ENCODE peak calls at places on chromosome 15, in seven cellular contexts. A is HCT116, T is heart left ventricle, L is sigmoid colon, U is nephron progenitor cell, F is glutamatergic neuron, R is AG09309. E is an unnamed sample.

GRCh38 chr15:58321034-58321433 is 110.8 kb upstream of the LIPC start:
- DNase-seq in U (no peak), L (no peak), T (no peak), F (no peak), R (no peak), A (no peak), E (no peak)

GRCh38 chr15:68725736-68726135 is 95.0 kb downstream of the ANP32A start:
- DNase-seq in F (no peak), U (no peak), A (no peak), L (peak), T (peak), R (no peak), E (peak)

GRCh38 chr15:74201656-74202420 is 749 bp downstream of the STRA6 start:
- DNase-seq in U (no peak), A (no peak), T (no peak), R (no peak), F (no peak), L (no peak), E (no peak)

GRCh38 chr15:68303560-68304436 is 26.3 kb downstream of the FEM1B start:
- DNase-seq in F (no peak), L (no peak), T (no peak), R (no peak), U (no peak), A (no peak), E (no peak)

GRCh38 chr15:35545316-35545824 is 595 bp downstream of the DPH6 start:
- DNase-seq in A (peak), L (peak), T (peak), F (peak), R (no peak), U (peak), E (peak)

GRCh38 chr15:92468987-92469386 is 75.3 kb downstream of the ST8SIA2 start:
- DNase-seq in T (no peak), R (no peak), A (no peak), F (no peak), U (no peak), L (no peak), E (no peak)

GRCh38 chr15:80061581-80061980 is 2.1 kb downstream of the ZFAND6 start:
- DNase-seq in R (no peak), T (no peak), F (no peak), U (no peak), L (no peak), A (no peak), E (no peak)

GRCh38 chr15:92861742-92862141 is 38.4 kb upstream of the CHD2 start:
- DNase-seq in A (no peak), T (no peak), R (no peak), U (no peak), F (no peak), L (no peak), E (no peak)

GRCh38 chr15:64101018-64101417 is 5.2 kb downstream of the SNX1 start:
- DNase-seq in U (no peak), F (no peak), T (no peak), R (no peak), L (no peak), A (no peak), E (no peak)

GRCh38 chr15:31457631-31458526 is 131.2 kb downstream of the KLF13 start:
- DNase-seq in A (no peak), T (no peak), U (no peak), R (peak), L (no peak), F (no peak), E (no peak)

GRCh38 chr15:98174286-98174685 is 213.8 kb downstream of the ARRDC4 start:
- DNase-seq in R (no peak), U (no peak), T (no peak), A (no peak), F (no peak), L (no peak), E (no peak)

GRCh38 chr15:50873935-50874353 is 34.5 kb upstream of the AP4E1 start:
- DNase-seq in R (no peak), L (no peak), U (no peak), T (no peak), F (no peak), A (no peak), E (no peak)

GRCh38 chr15:77630956-77631789 is 1.5 kb downstream of the LINGO1 start:
- DNase-seq in T (no peak), F (peak), U (peak), R (no peak), L (no peak), A (no peak), E (peak)

GRCh38 chr15:66899555-66900350 is 165.6 kb upstream of the SMAD3 start:
- DNase-seq in T (no peak), F (no peak), A (no peak), U (no peak), R (no peak), L (peak), E (no peak)

GRCh38 chr15:67107014-67107812 is 41.8 kb downstream of the SMAD3 start:
- DNase-seq in T (no peak), A (peak), U (no peak), R (peak), F (no peak), L (peak), E (no peak)

GRCh38 chr15:32956006-32956405 is 238.2 kb downstream of the GREM1 start:
- DNase-seq in A (peak), L (no peak), T (no peak), U (peak), F (no peak), R (peak), E (peak)

GRCh38 chr15:43274136-43274535 is 7.4 kb upstream of the TGM5 start:
- DNase-seq in R (no peak), U (no peak), A (no peak), F (no peak), T (peak), L (no peak), E (no peak)

GRCh38 chr15:92906563-92907081 is 6.5 kb downstream of the CHD2 start:
- DNase-seq in A (peak), T (no peak), U (no peak), L (no peak), R (no peak), F (no peak), E (no peak)

GRCh38 chr15:77541421-77542181 is 91.1 kb downstream of the LINGO1 start:
- DNase-seq in A (no peak), U (no peak), T (no peak), F (no peak), L (peak), R (no peak), E (no peak)

GRCh38 chr15:60917469-60918130 is 311.5 kb downstream of the RORA start:
- DNase-seq in U (no peak), R (no peak), F (no peak), A (no peak), T (peak), L (peak), E (no peak)

GRCh38 chr15:96412919-96413231 is 82.4 kb downstream of the NR2F2 start:
- DNase-seq in U (no peak), F (no peak), A (no peak), L (no peak), R (no peak), T (no peak), E (no peak)

GRCh38 chr15:45401665-45402161 is 23.4 kb upstream of the GATM start:
- DNase-seq in F (no peak), U (no peak), L (no peak), A (no peak), R (no peak), T (no peak), E (no peak)

GRCh38 chr15:52019394-52020252 is 604 bp downstream of the MAPK6 start:
- DNase-seq in R (peak), U (peak), T (peak), A (no peak), F (peak), L (peak), E (peak)

GRCh38 chr15:77251662-77252061 is 168.2 kb downstream of the PEAK1 start:
- DNase-seq in T (no peak), U (peak), L (no peak), F (no peak), A (no peak), R (no peak), E (no peak)

GRCh38 chr15:98955980-98956723 is 51.4 kb downstream of the PGPEP1L start:
- DNase-seq in R (no peak), A (no peak), U (no peak), F (no peak), T (no peak), L (no peak), E (no peak)

GRCh38 chr15:88454231-88454630 is 13.0 kb downstream of the MRPL46 start:
- DNase-seq in L (no peak), T (no peak), F (no peak), U (no peak), R (no peak), A (no peak), E (no peak)

GRCh38 chr15:48710952-48711495 is 65.5 kb upstream of the FBN1 start:
- DNase-seq in U (no peak), F (no peak), T (no peak), L (no peak), A (no peak), R (no peak), E (no peak)

GRCh38 chr15:42194502-42194901 is 13.6 kb downstream of the VPS39 start:
- DNase-seq in U (no peak), R (no peak), A (no peak), T (no peak), F (no peak), L (no peak), E (no peak)

GRCh38 chr15:42602501-42602900 is 27.1 kb downstream of the STARD9 start:
- DNase-seq in U (no peak), L (no peak), R (no peak), F (no peak), T (no peak), A (no peak), E (no peak)

GRCh38 chr15:57218826-57219576 is 157.3 kb upstream of the CGNL1 start:
- DNase-seq in F (no peak), L (no peak), A (no peak), T (no peak), R (peak), U (no peak), E (no peak)

GRCh38 chr15:76967067-76967466 is 27.9 kb upstream of the PSTPIP1 start:
- DNase-seq in T (no peak), A (no peak), R (no peak), F (no peak), U (no peak), L (no peak), E (no peak)

GRCh38 chr15:78906310-78906608 is 33.6 kb downstream of the MORF4L1 start:
- DNase-seq in A (no peak), L (no peak), T (no peak), U (no peak), R (peak), F (no peak), E (no peak)

GRCh38 chr15:47027322-47027946 is 689.9 kb upstream of the SEMA6D start:
- DNase-seq in T (no peak), R (no peak), U (no peak), F (no peak), L (no peak), A (no peak), E (no peak)
- TF ChIP-seq CTCF in T (no peak), R (no peak), U (no peak), F (no peak), L (no peak), A (no peak), E (no peak)

GRCh38 chr15:69971771-69972170 is 125.9 kb downstream of the TLE3 start:
- DNase-seq in U (no peak), R (no peak), T (no peak), A (no peak), L (no peak), F (no peak), E (no peak)

GRCh38 chr15:69973102-69973714 is 124.5 kb downstream of the TLE3 start:
- DNase-seq in A (no peak), T (no peak), F (no peak), R (no peak), L (no peak), U (peak), E (no peak)

GRCh38 chr15:69974321-69974720 is 123.4 kb downstream of the TLE3 start:
- DNase-seq in U (no peak), L (no peak), A (no peak), T (no peak), R (no peak), F (no peak), E (no peak)

GRCh38 chr15:69976366-69976994 is 121.2 kb downstream of the TLE3 start:
- DNase-seq in A (no peak), T (no peak), R (no peak), U (peak), F (no peak), L (no peak), E (peak)

DNA sequence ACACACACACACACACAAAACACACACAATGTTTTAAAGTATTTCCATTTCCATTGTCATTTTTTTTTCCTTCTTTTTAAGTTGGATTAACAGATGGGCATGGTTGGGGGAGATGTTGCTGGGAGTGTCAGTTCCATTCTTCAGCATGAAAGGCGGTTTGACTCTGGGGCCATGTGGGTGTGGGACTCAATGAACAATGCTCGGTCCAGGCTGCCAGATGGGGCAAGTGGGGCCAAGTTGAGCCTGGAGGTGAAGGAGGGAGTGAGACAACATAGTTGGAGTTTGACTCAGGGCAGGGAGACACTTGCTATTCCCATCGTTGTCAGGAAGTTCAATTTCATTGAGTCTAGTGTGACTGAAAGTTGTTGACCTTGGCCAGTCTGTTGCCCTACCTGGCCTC is 125.3 kb downstream of the TLE3 start:
- DNase-seq in U (no peak), L (no peak), T (no peak), A (no peak), F (no peak), R (no peak), E (no peak)
- TF ChIP-seq CTCF in U (no peak), L (no peak), T (no peak), A (no peak), F (no peak), R (no peak), E (no peak)

DNA sequence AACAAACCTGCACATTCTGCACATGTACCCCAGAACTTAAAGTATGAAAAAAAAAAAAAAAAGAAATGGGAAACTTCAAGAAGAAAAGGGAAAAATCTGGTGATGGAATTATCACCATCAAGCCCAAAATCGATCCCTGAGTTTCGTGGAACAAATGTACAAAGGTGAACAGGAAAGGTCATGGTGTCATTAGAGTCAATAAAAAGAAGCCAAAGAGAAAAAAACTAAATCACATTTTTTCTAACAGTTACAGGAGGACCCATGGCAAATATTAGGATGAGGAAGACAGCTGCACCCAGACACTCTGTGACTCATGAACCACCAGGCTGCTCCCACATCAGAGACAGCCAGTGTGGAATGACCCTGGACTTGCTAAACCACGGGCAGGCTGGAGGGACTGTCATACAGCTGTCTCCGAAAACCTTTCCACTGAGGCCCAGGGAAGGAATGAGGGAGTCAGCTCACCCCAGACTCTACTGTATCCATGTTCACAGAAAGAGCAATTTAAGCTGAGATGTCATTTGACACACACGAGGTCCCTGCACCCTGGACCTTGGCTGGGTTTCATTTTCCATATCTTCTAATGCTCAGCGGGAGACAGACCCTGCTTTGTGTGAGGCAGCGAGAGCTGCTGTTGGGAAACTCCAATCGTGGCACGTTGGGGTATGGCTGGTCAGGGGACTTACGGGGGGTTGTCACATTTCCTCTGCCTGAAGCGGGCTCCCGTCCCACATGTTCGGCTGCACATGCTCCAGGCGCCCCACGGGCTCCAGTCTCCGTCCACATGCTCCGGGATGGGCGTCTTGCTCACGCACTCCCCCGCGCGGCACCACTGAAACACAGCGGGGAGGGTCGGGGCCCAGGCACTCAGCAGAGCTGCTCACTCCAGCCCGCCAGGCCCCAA is 210.2 kb downstream of the ADAMTS17 start:
- DNase-seq in L (no peak), A (no peak), F (no peak), R (no peak), U (peak), T (peak), E (no peak)
- TF ChIP-seq CTCF in L (peak), A (no peak), F (no peak), R (no peak), U (no peak), T (peak), E (no peak)

GRCh38 chr15:25061808-25062550 is 107.2 kb downstream of the SNRPN start:
- DNase-seq in A (no peak), T (no peak), R (no peak), U (no peak), F (no peak), L (no peak), E (no peak)
- TF ChIP-seq CTCF in A (no peak), T (no peak), R (no peak), U (no peak), F (no peak), L (no peak), E (no peak)